ENCODE peak calls at places on chromosomes 6 and 20, in eight cellular contexts. One of them, this sample, is unnamed.

GRCh38 chr6:33846226-33846625 is 42.4 kb upstream of the MLN start:
- DNase-seq in H9: no peak
- DNase-seq in myocyte: no peak
- DNase-seq in M059J: peak; percentile 58
- DNase-seq in cardiac fibroblast: no peak
- DNase-seq in iPS-NIHi11: no peak
- DNase-seq in omental fat pad: no peak
- DNase-seq in OCI-LY7: no peak
- DNase-seq in this sample: no peak

GRCh38 chr6:138594042-138594636 is 94.8 kb upstream of the NHSL1 start:
- DNase-seq in H9: no peak
- DNase-seq in myocyte: no peak
- DNase-seq in M059J: no peak
- DNase-seq in cardiac fibroblast: peak; percentile 13
- DNase-seq in iPS-NIHi11: no peak
- DNase-seq in omental fat pad: no peak
- DNase-seq in OCI-LY7: no peak
- DNase-seq in this sample: no peak

GRCh38 chr6:157443066-157443800 is 62.2 kb downstream of the ZDHHC14 start:
- DNase-seq in H9: no peak
- DNase-seq in myocyte: peak; percentile 87
- DNase-seq in M059J: peak; percentile 95
- DNase-seq in cardiac fibroblast: peak; percentile 38
- DNase-seq in iPS-NIHi11: no peak
- DNase-seq in omental fat pad: no peak
- DNase-seq in OCI-LY7: no peak
- DNase-seq in this sample: no peak

GRCh38 chr6:7723041-7723447 is 2.9 kb upstream of the BMP6 start:
- DNase-seq in H9: peak; percentile 88
- DNase-seq in myocyte: peak; percentile 80
- DNase-seq in M059J: peak; percentile 80
- DNase-seq in cardiac fibroblast: peak; percentile 92
- DNase-seq in iPS-NIHi11: peak; percentile 60
- DNase-seq in omental fat pad: peak; percentile 95
- DNase-seq in OCI-LY7: peak; percentile 68
- DNase-seq in this sample: peak; percentile 78

GRCh38 chr6:4647414-4648365 is 128.5 kb upstream of the CDYL start:
- DNase-seq in H9: peak; percentile 88
- DNase-seq in myocyte: peak; percentile 85
- DNase-seq in M059J: peak; percentile 84
- DNase-seq in cardiac fibroblast: peak; percentile 86
- DNase-seq in iPS-NIHi11: peak; percentile 86
- DNase-seq in omental fat pad: peak; percentile 49
- DNase-seq in OCI-LY7: peak; percentile 16
- DNase-seq in this sample: peak; percentile 84

GRCh38 chr20:8449120-8449519 is 317.1 kb downstream of the PLCB1 start:
- DNase-seq in H9: no peak
- DNase-seq in myocyte: no peak
- DNase-seq in M059J: no peak
- DNase-seq in cardiac fibroblast: no peak
- DNase-seq in iPS-NIHi11: no peak
- DNase-seq in omental fat pad: no peak
- DNase-seq in OCI-LY7: no peak
- DNase-seq in this sample: no peak

GRCh38 chr20:21237956-21238355 is 65.2 kb upstream of the XRN2 start:
- DNase-seq in H9: no peak
- DNase-seq in myocyte: no peak
- DNase-seq in M059J: peak; percentile 66
- DNase-seq in cardiac fibroblast: no peak
- DNase-seq in iPS-NIHi11: no peak
- DNase-seq in omental fat pad: no peak
- DNase-seq in OCI-LY7: no peak
- DNase-seq in this sample: no peak

GRCh38 chr6:139133733-139134360 is 1.0 kb upstream of the HECA start:
- DNase-seq in H9: no peak
- DNase-seq in myocyte: no peak
- DNase-seq in M059J: no peak
- DNase-seq in cardiac fibroblast: no peak
- DNase-seq in iPS-NIHi11: no peak
- DNase-seq in omental fat pad: no peak
- DNase-seq in OCI-LY7: no peak
- DNase-seq in this sample: no peak

GRCh38 chr6:154732824-154733609 is at the start of gene SCAF8:
- DNase-seq in H9: peak; percentile 81
- DNase-seq in myocyte: peak; percentile 87
- DNase-seq in M059J: peak; percentile 81
- DNase-seq in cardiac fibroblast: peak; percentile 87
- DNase-seq in iPS-NIHi11: peak; percentile 88
- DNase-seq in omental fat pad: peak; percentile 32
- DNase-seq in OCI-LY7: peak; percentile 90
- DNase-seq in this sample: peak; percentile 84

GRCh38 chr6:105305521-105305920 is 97.4 kb downstream of the PREP start:
- DNase-seq in H9: no peak
- DNase-seq in myocyte: no peak
- DNase-seq in M059J: no peak
- DNase-seq in cardiac fibroblast: no peak
- DNase-seq in iPS-NIHi11: no peak
- DNase-seq in omental fat pad: no peak
- DNase-seq in OCI-LY7: no peak
- DNase-seq in this sample: no peak

GRCh38 chr20:10115021-10115420 is 80.2 kb downstream of the ANKEF1 start:
- DNase-seq in H9: no peak
- DNase-seq in myocyte: peak; percentile 50
- DNase-seq in M059J: peak; percentile 95
- DNase-seq in cardiac fibroblast: peak; percentile 46
- DNase-seq in iPS-NIHi11: no peak
- DNase-seq in omental fat pad: no peak
- DNase-seq in OCI-LY7: no peak
- DNase-seq in this sample: no peak

GRCh38 chr6:137497722-137498463 is 3.7 kb upstream of the OLIG3 start:
- DNase-seq in H9: peak; percentile 69
- DNase-seq in myocyte: no peak
- DNase-seq in M059J: no peak
- DNase-seq in cardiac fibroblast: no peak
- DNase-seq in iPS-NIHi11: peak; percentile 66
- DNase-seq in omental fat pad: no peak
- DNase-seq in OCI-LY7: no peak
- DNase-seq in this sample: peak; percentile 23

GRCh38 chr6:151209071-151209831 is 30.5 kb upstream of the AKAP12 start:
- DNase-seq in H9: no peak
- DNase-seq in myocyte: peak; percentile 53
- DNase-seq in M059J: peak; percentile 62
- DNase-seq in cardiac fibroblast: no peak
- DNase-seq in iPS-NIHi11: no peak
- DNase-seq in omental fat pad: no peak
- DNase-seq in OCI-LY7: no peak
- DNase-seq in this sample: no peak

GRCh38 chr6:139474145-139475108 is 100.0 kb upstream of the CITED2 start:
- DNase-seq in H9: no peak
- DNase-seq in myocyte: peak; percentile 49
- DNase-seq in M059J: peak; percentile 62
- DNase-seq in cardiac fibroblast: peak; percentile 81
- DNase-seq in iPS-NIHi11: peak; percentile 33
- DNase-seq in omental fat pad: no peak
- DNase-seq in OCI-LY7: no peak
- DNase-seq in this sample: no peak

GRCh38 chr6:166406197-166406596 is 23.5 kb upstream of the MPC1 start:
- DNase-seq in H9: no peak
- DNase-seq in myocyte: no peak
- DNase-seq in M059J: no peak
- DNase-seq in cardiac fibroblast: no peak
- DNase-seq in iPS-NIHi11: no peak
- DNase-seq in omental fat pad: no peak
- DNase-seq in OCI-LY7: no peak
- DNase-seq in this sample: no peak

GRCh38 chr20:16434087-16434664 is 139.1 kb downstream of the KIF16B start:
- DNase-seq in H9: peak; percentile 84
- DNase-seq in myocyte: no peak
- DNase-seq in M059J: peak; percentile 34
- DNase-seq in cardiac fibroblast: peak; percentile 31
- DNase-seq in iPS-NIHi11: peak; percentile 73
- DNase-seq in omental fat pad: peak; percentile 30
- DNase-seq in OCI-LY7: peak; percentile 66
- DNase-seq in this sample: peak; percentile 60

GRCh38 chr6:7615611-7616383 is 25.8 kb downstream of the SNRNP48 start:
- DNase-seq in H9: peak; percentile 55
- DNase-seq in myocyte: peak; percentile 70
- DNase-seq in M059J: peak; percentile 76
- DNase-seq in cardiac fibroblast: peak; percentile 80
- DNase-seq in iPS-NIHi11: peak; percentile 54
- DNase-seq in omental fat pad: no peak
- DNase-seq in OCI-LY7: peak; percentile 66
- DNase-seq in this sample: peak; percentile 42

GRCh38 chr6:147204843-147205311 is 660 bp downstream of the STXBP5 start:
- DNase-seq in H9: no peak
- DNase-seq in myocyte: peak; percentile 32
- DNase-seq in M059J: peak; percentile 20
- DNase-seq in cardiac fibroblast: no peak
- DNase-seq in iPS-NIHi11: no peak
- DNase-seq in omental fat pad: no peak
- DNase-seq in OCI-LY7: no peak
- DNase-seq in this sample: no peak

GRCh38 chr6:56708810-56709597 is 66.3 kb upstream of the DST start:
- DNase-seq in H9: no peak
- DNase-seq in myocyte: peak; percentile 60
- DNase-seq in M059J: peak; percentile 83
- DNase-seq in cardiac fibroblast: peak; percentile 85
- DNase-seq in iPS-NIHi11: peak; percentile 28
- DNase-seq in omental fat pad: no peak
- DNase-seq in OCI-LY7: peak; percentile 54
- DNase-seq in this sample: no peak

GRCh38 chr6:37862992-37863391 is 43.5 kb downstream of the ZFAND3 start:
- DNase-seq in H9: no peak
- DNase-seq in myocyte: no peak
- DNase-seq in M059J: peak; percentile 94
- DNase-seq in cardiac fibroblast: no peak
- DNase-seq in iPS-NIHi11: no peak
- DNase-seq in omental fat pad: no peak
- DNase-seq in OCI-LY7: no peak
- DNase-seq in this sample: no peak

GRCh38 chr6:87653074-87653962 is 48.7 kb downstream of the AKIRIN2 start:
- DNase-seq in H9: no peak
- DNase-seq in myocyte: no peak
- DNase-seq in M059J: no peak
- DNase-seq in cardiac fibroblast: no peak
- DNase-seq in iPS-NIHi11: no peak
- DNase-seq in omental fat pad: no peak
- DNase-seq in OCI-LY7: no peak
- DNase-seq in this sample: no peak

GRCh38 chr6:161434921-161435411 is 161.1 kb upstream of the AGPAT4 start:
- DNase-seq in H9: no peak
- DNase-seq in myocyte: peak; percentile 71
- DNase-seq in M059J: peak; percentile 99
- DNase-seq in cardiac fibroblast: peak; percentile 96
- DNase-seq in iPS-NIHi11: no peak
- DNase-seq in omental fat pad: no peak
- DNase-seq in OCI-LY7: no peak
- DNase-seq in this sample: no peak

GRCh38 chr6:26437550-26437949 is 2.8 kb upstream of the BTN3A3 start:
- DNase-seq in H9: no peak
- DNase-seq in myocyte: no peak
- DNase-seq in M059J: no peak
- DNase-seq in cardiac fibroblast: no peak
- DNase-seq in iPS-NIHi11: no peak
- DNase-seq in omental fat pad: no peak
- DNase-seq in OCI-LY7: no peak
- DNase-seq in this sample: no peak

GRCh38 chr20:45253260-45253659 is 1.1 kb downstream of the SLPI start:
- DNase-seq in H9: no peak
- DNase-seq in myocyte: no peak
- DNase-seq in M059J: no peak
- DNase-seq in cardiac fibroblast: no peak
- DNase-seq in iPS-NIHi11: no peak
- DNase-seq in omental fat pad: no peak
- DNase-seq in OCI-LY7: no peak
- DNase-seq in this sample: no peak

GRCh38 chr6:32462609-32463008 is 22.9 kb downstream of the HLA-DRA start:
- DNase-seq in H9: no peak
- DNase-seq in myocyte: peak; percentile 7
- DNase-seq in M059J: peak; percentile 5
- DNase-seq in cardiac fibroblast: no peak
- DNase-seq in iPS-NIHi11: no peak
- DNase-seq in omental fat pad: no peak
- DNase-seq in OCI-LY7: no peak
- DNase-seq in this sample: no peak

GRCh38 chr20:63903796-63904570 is 9.1 kb downstream of the DNAJC5 start:
- DNase-seq in H9: no peak
- DNase-seq in myocyte: peak; percentile 50
- DNase-seq in M059J: no peak
- DNase-seq in cardiac fibroblast: no peak
- DNase-seq in iPS-NIHi11: no peak
- DNase-seq in omental fat pad: no peak
- DNase-seq in OCI-LY7: no peak
- DNase-seq in this sample: no peak

GRCh38 chr6:27517928-27518787 is 45.3 kb upstream of the ZNF184 start:
- DNase-seq in H9: no peak
- DNase-seq in myocyte: no peak
- DNase-seq in M059J: peak; percentile 34
- DNase-seq in cardiac fibroblast: no peak
- DNase-seq in iPS-NIHi11: no peak
- DNase-seq in omental fat pad: no peak
- DNase-seq in OCI-LY7: no peak
- DNase-seq in this sample: no peak

GRCh38 chr20:714453-714852 is 38.9 kb upstream of the SCRT2 start:
- DNase-seq in H9: no peak
- DNase-seq in myocyte: no peak
- DNase-seq in M059J: no peak
- DNase-seq in cardiac fibroblast: no peak
- DNase-seq in iPS-NIHi11: no peak
- DNase-seq in omental fat pad: no peak
- DNase-seq in OCI-LY7: no peak
- DNase-seq in this sample: no peak

GRCh38 chr6:160102956-160103824 is 18.4 kb upstream of the SLC22A1 start:
- DNase-seq in H9: peak; percentile 66
- DNase-seq in myocyte: peak; percentile 35
- DNase-seq in M059J: peak; percentile 20
- DNase-seq in cardiac fibroblast: peak; percentile 28
- DNase-seq in iPS-NIHi11: peak; percentile 61
- DNase-seq in omental fat pad: no peak
- DNase-seq in OCI-LY7: peak; percentile 47
- DNase-seq in this sample: peak; percentile 8

This sample was measured in neural crest cell.